ENCODE peak calls at places on chromosomes 12 and 14, in four cellular contexts. One of them, this sample, is unnamed.

GRCh38 chr14:78612666-78613065 is 442.5 kb downstream of the NRXN3 start:
- DNase-seq in spleen: no peak
- DNase-seq in CD8-positive, alpha-beta memory T cell: no peak
- DNase-seq in retinal pigment epithelial cell: no peak
- DNase-seq in this sample: no peak

GRCh38 chr12:54439521-54440255 is 20.6 kb upstream of the ITGA5 start:
- DNase-seq in spleen: no peak
- DNase-seq in CD8-positive, alpha-beta memory T cell: peak
- DNase-seq in retinal pigment epithelial cell: no peak
- DNase-seq in this sample: peak

GRCh38 chr12:39804479-39805241 is 185.1 kb upstream of the ABCD2 start:
- DNase-seq in spleen: no peak
- DNase-seq in CD8-positive, alpha-beta memory T cell: no peak
- DNase-seq in retinal pigment epithelial cell: no peak
- DNase-seq in this sample: no peak

GRCh38 chr12:100268835-100269564 is 2.0 kb downstream of the SCYL2 start:
- DNase-seq in spleen: no peak
- DNase-seq in CD8-positive, alpha-beta memory T cell: no peak
- DNase-seq in retinal pigment epithelial cell: no peak
- DNase-seq in this sample: no peak

GRCh38 chr12:55727643-55728184 is 1.1 kb downstream of the CD63 start:
- DNase-seq in spleen: peak
- DNase-seq in CD8-positive, alpha-beta memory T cell: no peak
- DNase-seq in retinal pigment epithelial cell: no peak
- DNase-seq in this sample: no peak

GRCh38 chr14:90846511-90846910 is 30.3 kb upstream of the TTC7B start:
- DNase-seq in spleen: no peak
- DNase-seq in CD8-positive, alpha-beta memory T cell: no peak
- DNase-seq in retinal pigment epithelial cell: no peak
- DNase-seq in this sample: no peak

GRCh38 chr12:50641566-50641965 is 122.3 kb upstream of the ATF1 start:
- DNase-seq in spleen: no peak
- DNase-seq in CD8-positive, alpha-beta memory T cell: no peak
- DNase-seq in retinal pigment epithelial cell: no peak
- DNase-seq in this sample: no peak

GRCh38 chr12:14373202-14373601 is 7.7 kb downstream of the ATF7IP start:
- DNase-seq in spleen: no peak
- DNase-seq in CD8-positive, alpha-beta memory T cell: no peak
- DNase-seq in retinal pigment epithelial cell: no peak
- DNase-seq in this sample: no peak

GRCh38 chr14:54579606-54580005 is 12.7 kb downstream of the SAMD4A start:
- DNase-seq in spleen: no peak
- DNase-seq in CD8-positive, alpha-beta memory T cell: no peak
- DNase-seq in retinal pigment epithelial cell: no peak
- DNase-seq in this sample: no peak

GRCh38 chr12:2390133-2390532 is 337.3 kb downstream of the CACNA1C start:
- DNase-seq in spleen: no peak
- DNase-seq in CD8-positive, alpha-beta memory T cell: no peak
- DNase-seq in retinal pigment epithelial cell: no peak
- DNase-seq in this sample: no peak

GRCh38 chr12:28933864-28934527 is 215.1 kb upstream of the FAR2 start:
- DNase-seq in spleen: no peak
- DNase-seq in CD8-positive, alpha-beta memory T cell: no peak
- DNase-seq in retinal pigment epithelial cell: no peak
- DNase-seq in this sample: no peak

GRCh38 chr14:51604078-51604477 is 47.6 kb upstream of the FRMD6 start:
- DNase-seq in spleen: no peak
- DNase-seq in CD8-positive, alpha-beta memory T cell: no peak
- DNase-seq in retinal pigment epithelial cell: no peak
- DNase-seq in this sample: peak

GRCh38 chr14:84482256-84483071 is 1047.5 kb upstream of the FLRT2 start:
- DNase-seq in spleen: no peak
- DNase-seq in CD8-positive, alpha-beta memory T cell: no peak
- DNase-seq in retinal pigment epithelial cell: peak
- DNase-seq in this sample: peak

GRCh38 chr14:34046799-34047520 is 96.1 kb upstream of the EGLN3 start:
- DNase-seq in spleen: no peak
- DNase-seq in CD8-positive, alpha-beta memory T cell: no peak
- DNase-seq in retinal pigment epithelial cell: no peak
- DNase-seq in this sample: no peak

GRCh38 chr12:15205341-15206010 is 15.7 kb downstream of the RERG start:
- DNase-seq in spleen: no peak
- DNase-seq in CD8-positive, alpha-beta memory T cell: no peak
- DNase-seq in retinal pigment epithelial cell: no peak
- DNase-seq in this sample: no peak

GRCh38 chr12:31034372-31034771 is 39.3 kb upstream of the DDX11 start:
- DNase-seq in spleen: no peak
- DNase-seq in CD8-positive, alpha-beta memory T cell: no peak
- DNase-seq in retinal pigment epithelial cell: no peak
- DNase-seq in this sample: no peak

GRCh38 chr14:67514650-67515385 is 18.3 kb upstream of the PLEKHH1 start:
- DNase-seq in spleen: peak
- DNase-seq in CD8-positive, alpha-beta memory T cell: peak
- DNase-seq in retinal pigment epithelial cell: no peak
- DNase-seq in this sample: no peak

GRCh38 chr12:47274725-47275124 is 195.0 kb upstream of the AMIGO2 start:
- DNase-seq in spleen: no peak
- DNase-seq in CD8-positive, alpha-beta memory T cell: no peak
- DNase-seq in retinal pigment epithelial cell: no peak
- DNase-seq in this sample: no peak

GRCh38 chr14:24398943-24399801 is at the start of gene NYNRIN:
- DNase-seq in spleen: peak
- DNase-seq in CD8-positive, alpha-beta memory T cell: peak
- DNase-seq in retinal pigment epithelial cell: no peak
- DNase-seq in this sample: no peak

GRCh38 chr12:87127272-87127671 is 871.1 kb upstream of the MGAT4C start:
- DNase-seq in spleen: no peak
- DNase-seq in CD8-positive, alpha-beta memory T cell: no peak
- DNase-seq in retinal pigment epithelial cell: no peak
- DNase-seq in this sample: no peak

GRCh38 chr14:99757331-99758070 is 35.7 kb upstream of the EML1 start:
- DNase-seq in spleen: no peak
- DNase-seq in CD8-positive, alpha-beta memory T cell: no peak
- DNase-seq in retinal pigment epithelial cell: peak
- DNase-seq in this sample: peak

GRCh38 chr12:127558363-127558762 is 708.6 kb upstream of the TMEM132C start:
- DNase-seq in spleen: no peak
- DNase-seq in CD8-positive, alpha-beta memory T cell: no peak
- DNase-seq in retinal pigment epithelial cell: no peak
- DNase-seq in this sample: no peak

GRCh38 chr12:84554199-84554723 is 358.3 kb downstream of the SLC6A15 start:
- DNase-seq in spleen: no peak
- DNase-seq in CD8-positive, alpha-beta memory T cell: no peak
- DNase-seq in retinal pigment epithelial cell: no peak
- DNase-seq in this sample: no peak

GRCh38 chr14:46571970-46572369 is 79.6 kb downstream of the RPL10L start:
- DNase-seq in spleen: no peak
- DNase-seq in CD8-positive, alpha-beta memory T cell: no peak
- DNase-seq in retinal pigment epithelial cell: peak
- DNase-seq in this sample: peak

GRCh38 chr12:109948382-109948781 is 47.8 kb downstream of the GIT2 start:
- DNase-seq in spleen: no peak
- DNase-seq in CD8-positive, alpha-beta memory T cell: no peak
- DNase-seq in retinal pigment epithelial cell: no peak
- DNase-seq in this sample: no peak

GRCh38 chr12:109946505-109946904 is 46.4 kb downstream of the TCHP start:
- DNase-seq in spleen: no peak
- DNase-seq in CD8-positive, alpha-beta memory T cell: no peak
- DNase-seq in retinal pigment epithelial cell: no peak
- DNase-seq in this sample: no peak

GRCh38 chr12:109949089-109949488 is 47.1 kb downstream of the GIT2 start:
- DNase-seq in spleen: no peak
- DNase-seq in CD8-positive, alpha-beta memory T cell: no peak
- DNase-seq in retinal pigment epithelial cell: peak
- DNase-seq in this sample: peak

GRCh38 chr12:109946913-109947312 is 46.8 kb downstream of the TCHP start:
- DNase-seq in spleen: no peak
- DNase-seq in CD8-positive, alpha-beta memory T cell: no peak
- DNase-seq in retinal pigment epithelial cell: no peak
- DNase-seq in this sample: no peak

GRCh38 chr12:109947511-109947910 is 47.4 kb downstream of the TCHP start:
- DNase-seq in spleen: no peak
- DNase-seq in CD8-positive, alpha-beta memory T cell: no peak
- DNase-seq in retinal pigment epithelial cell: no peak
- DNase-seq in this sample: no peak
- H3K4me3 ChIP-seq in spleen: no peak
- H3K4me3 ChIP-seq in CD8-positive, alpha-beta memory T cell: no peak
- H3K4me3 ChIP-seq in retinal pigment epithelial cell: no peak
- H3K4me3 ChIP-seq in this sample: no peak

GRCh38 chr14:73740921-73741326 is 26.7 kb upstream of the PNMA1 start:
- DNase-seq in spleen: peak
- DNase-seq in CD8-positive, alpha-beta memory T cell: no peak
- DNase-seq in retinal pigment epithelial cell: no peak
- DNase-seq in this sample: no peak

GRCh38 chr14:73741876-73742519 is 27.8 kb upstream of the PNMA1 start:
- DNase-seq in spleen: peak
- DNase-seq in CD8-positive, alpha-beta memory T cell: peak
- DNase-seq in retinal pigment epithelial cell: no peak
- DNase-seq in this sample: no peak

GRCh38 chr14:73739899-73740685 is 25.9 kb upstream of the PNMA1 start:
- DNase-seq in spleen: peak
- DNase-seq in CD8-positive, alpha-beta memory T cell: no peak
- DNase-seq in retinal pigment epithelial cell: no peak
- DNase-seq in this sample: no peak

GRCh38 chr14:73742520-73743238 is 28.5 kb upstream of the PNMA1 start:
- DNase-seq in spleen: no peak
- DNase-seq in CD8-positive, alpha-beta memory T cell: no peak
- DNase-seq in retinal pigment epithelial cell: no peak
- DNase-seq in this sample: no peak

DNA sequence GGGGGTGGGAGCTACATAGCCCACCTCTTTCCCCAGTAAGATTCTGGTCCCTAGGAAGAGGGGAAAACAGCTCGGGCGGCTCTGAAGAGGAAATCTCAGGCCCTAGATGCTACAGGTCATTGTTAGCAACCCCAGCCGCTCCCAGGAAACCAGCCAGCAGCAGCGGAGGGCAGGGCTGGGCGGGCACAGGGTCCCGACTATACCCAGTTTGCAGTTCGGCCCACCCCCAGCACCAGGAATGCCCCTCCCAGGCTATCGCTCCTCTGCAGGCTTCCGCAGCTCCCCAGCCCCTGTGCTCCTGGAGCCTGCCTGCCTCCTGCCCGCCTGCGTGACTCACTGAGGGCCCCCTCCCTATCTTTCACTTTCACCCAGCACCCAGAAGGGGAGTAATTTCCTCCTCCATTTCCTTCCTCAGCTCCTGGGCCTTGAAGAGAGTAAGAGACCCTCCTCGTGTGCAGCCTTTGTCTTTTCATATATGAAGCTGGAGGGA is 27.2 kb upstream of the PNMA1 start:
- DNase-seq in spleen: peak
- DNase-seq in CD8-positive, alpha-beta memory T cell: peak
- DNase-seq in retinal pigment epithelial cell: no peak
- DNase-seq in this sample: no peak
- H3K4me3 ChIP-seq in spleen: peak
- H3K4me3 ChIP-seq in CD8-positive, alpha-beta memory T cell: peak
- H3K4me3 ChIP-seq in retinal pigment epithelial cell: peak
- H3K4me3 ChIP-seq in this sample: no peak

GRCh38 chr12:106303202-106303820 is 778 bp downstream of the TCP11L2 start:
- DNase-seq in spleen: peak
- DNase-seq in CD8-positive, alpha-beta memory T cell: peak
- DNase-seq in retinal pigment epithelial cell: peak
- DNase-seq in this sample: no peak

GRCh38 chr12:106307176-106307575 is 4.6 kb downstream of the TCP11L2 start:
- DNase-seq in spleen: no peak
- DNase-seq in CD8-positive, alpha-beta memory T cell: no peak
- DNase-seq in retinal pigment epithelial cell: no peak
- DNase-seq in this sample: no peak

GRCh38 chr12:106304001-106304421 is 1.5 kb downstream of the TCP11L2 start:
- DNase-seq in spleen: no peak
- DNase-seq in CD8-positive, alpha-beta memory T cell: no peak
- DNase-seq in retinal pigment epithelial cell: no peak
- DNase-seq in this sample: no peak

GRCh38 chr12:106304797-106305196 is 2.3 kb downstream of the TCP11L2 start:
- DNase-seq in spleen: no peak
- DNase-seq in CD8-positive, alpha-beta memory T cell: no peak
- DNase-seq in retinal pigment epithelial cell: no peak
- DNase-seq in this sample: no peak

GRCh38 chr12:106305376-106305775 is 2.8 kb downstream of the TCP11L2 start:
- DNase-seq in spleen: no peak
- DNase-seq in CD8-positive, alpha-beta memory T cell: no peak
- DNase-seq in retinal pigment epithelial cell: peak
- DNase-seq in this sample: no peak
- H3K4me3 ChIP-seq in spleen: no peak
- H3K4me3 ChIP-seq in CD8-positive, alpha-beta memory T cell: no peak
- H3K4me3 ChIP-seq in retinal pigment epithelial cell: no peak
- H3K4me3 ChIP-seq in this sample: no peak

GRCh38 chr12:92078167-92079053 is 67.2 kb downstream of the BTG1 start:
- DNase-seq in spleen: no peak
- DNase-seq in CD8-positive, alpha-beta memory T cell: no peak
- DNase-seq in retinal pigment epithelial cell: no peak
- DNase-seq in this sample: no peak

GRCh38 chr12:92076106-92076505 is 69.5 kb downstream of the BTG1 start:
- DNase-seq in spleen: no peak
- DNase-seq in CD8-positive, alpha-beta memory T cell: no peak
- DNase-seq in retinal pigment epithelial cell: no peak
- DNase-seq in this sample: no peak

GRCh38 chr12:92077530-92077929 is 68.1 kb downstream of the BTG1 start:
- DNase-seq in spleen: no peak
- DNase-seq in CD8-positive, alpha-beta memory T cell: no peak
- DNase-seq in retinal pigment epithelial cell: no peak
- DNase-seq in this sample: no peak

GRCh38 chr12:92080390-92081285 is 65.0 kb downstream of the BTG1 start:
- DNase-seq in spleen: no peak
- DNase-seq in CD8-positive, alpha-beta memory T cell: peak
- DNase-seq in retinal pigment epithelial cell: peak
- DNase-seq in this sample: peak

DNA sequence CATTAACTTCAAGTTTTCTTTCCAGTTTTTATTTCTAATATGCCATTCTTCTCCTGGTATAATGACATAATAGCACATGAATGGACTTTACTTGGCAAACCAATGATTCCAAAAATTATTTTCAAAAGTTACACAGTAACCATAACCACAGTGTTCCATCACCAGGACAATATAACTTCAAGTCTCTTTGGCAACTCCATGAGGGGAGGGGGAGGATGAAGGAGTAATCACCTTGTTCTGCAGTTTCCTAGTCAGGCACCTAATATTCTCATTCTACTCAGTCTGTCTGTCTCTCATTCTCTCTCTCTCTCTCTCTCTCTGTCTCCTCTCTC is 66.6 kb downstream of the BTG1 start:
- DNase-seq in spleen: no peak
- DNase-seq in CD8-positive, alpha-beta memory T cell: no peak
- DNase-seq in retinal pigment epithelial cell: no peak
- DNase-seq in this sample: no peak
- H3K4me3 ChIP-seq in spleen: no peak
- H3K4me3 ChIP-seq in CD8-positive, alpha-beta memory T cell: no peak
- H3K4me3 ChIP-seq in retinal pigment epithelial cell: no peak
- H3K4me3 ChIP-seq in this sample: no peak

GRCh38 chr12:25983625-25984024 is 25.1 kb downstream of the RASSF8 start:
- DNase-seq in spleen: no peak
- DNase-seq in CD8-positive, alpha-beta memory T cell: no peak
- DNase-seq in retinal pigment epithelial cell: no peak
- DNase-seq in this sample: no peak
- H3K4me3 ChIP-seq in spleen: no peak
- H3K4me3 ChIP-seq in CD8-positive, alpha-beta memory T cell: no peak
- H3K4me3 ChIP-seq in retinal pigment epithelial cell: no peak
- H3K4me3 ChIP-seq in this sample: no peak